ENCODE peak calls at places on chromosomes 2 and 18, in four cellular contexts. T is stomach, N is lung, J is IMR-90. X is an unnamed sample. For H3K36me3 and H3K27me3, the result is how much of the 10 kb centered on the place peaks cover.

GRCh38 chr18:58438161-58438983 is 190.5 kb downstream of the ALPK2 start:
- DNase-seq in T (no peak), N (no peak), J (peak), X (peak)

GRCh38 chr2:226618875-226619605 is 180.6 kb downstream of the IRS1 start:
- DNase-seq in T (no peak), N (no peak), J (peak), X (no peak)

GRCh38 chr2:144583741-144584453 is 64.0 kb upstream of the ZEB2 start:
- DNase-seq in T (no peak), N (no peak), J (peak), X (no peak)

GRCh38 chr2:160842286-160842685 is 317.9 kb upstream of the TANK start:
- DNase-seq in T (no peak), N (no peak), J (no peak), X (no peak)

GRCh38 chr2:101693991-101694588 is 3.4 kb upstream of the MAP4K4 start:
- DNase-seq in T (no peak), N (no peak), J (no peak), X (no peak)

GRCh38 chr2:37232131-37232933 is 874 bp downstream of the NDUFAF7 start:
- DNase-seq in T (no peak), N (no peak), J (peak), X (no peak)

GRCh38 chr2:216799873-216800421 is 59.9 kb downstream of the TNP1 start:
- DNase-seq in T (no peak), N (no peak), J (peak), X (no peak)

GRCh38 chr2:149661844-149662243 is 74.3 kb upstream of the MMADHC start:
- DNase-seq in T (peak), N (peak), J (peak), X (no peak)

GRCh38 chr2:36480596-36480995 is 117.4 kb downstream of the FEZ2 start:
- DNase-seq in T (no peak), N (no peak), J (no peak), X (no peak)

GRCh38 chr18:59874166-59874565 is 25.6 kb upstream of the PMAIP1 start:
- DNase-seq in T (no peak), N (no peak), J (peak), X (no peak)

GRCh38 chr2:168913171-168913484 is 12.0 kb downstream of the G6PC2 start:
- DNase-seq in T (no peak), N (no peak), J (no peak), X (no peak)

GRCh38 chr18:34976899-34977786 is 64.1 kb upstream of the MAPRE2 start:
- DNase-seq in T (peak), N (peak), J (peak), X (peak)

GRCh38 chr2:96265349-96265839 is 403 bp downstream of the TMEM127 start:
- DNase-seq in T (peak), N (peak), J (no peak), X (no peak)

GRCh38 chr2:226189061-226189460 is 610.6 kb downstream of the IRS1 start:
- DNase-seq in T (no peak), N (no peak), J (no peak), X (no peak)

GRCh38 chr18:59918320-59918755 is 18.5 kb downstream of the PMAIP1 start:
- DNase-seq in T (peak), N (no peak), J (peak), X (no peak)

GRCh38 chr2:129895061-129895460 is 84.4 kb upstream of the RAB6C start:
- DNase-seq in T (peak), N (no peak), J (no peak), X (no peak)

GRCh38 chr2:113098532-113098931 is 28.9 kb upstream of the IL1RN start:
- DNase-seq in T (no peak), N (no peak), J (no peak), X (no peak)

GRCh38 chr2:149860276-149860921 is 272.8 kb upstream of the MMADHC start:
- DNase-seq in T (peak), N (no peak), J (peak), X (no peak)

GRCh38 chr2:191105082-191105481 is 45.7 kb downstream of the STAT4 start:
- DNase-seq in T (no peak), N (no peak), J (peak), X (no peak)

GRCh38 chr2:5696741-5697521 is 4.7 kb downstream of the SOX11 start:
- DNase-seq in T (no peak), N (no peak), J (peak), X (no peak)

GRCh38 chr2:38115216-38116012 is 39.5 kb upstream of the CYP1B1 start:
- DNase-seq in T (peak), N (peak), J (peak), X (peak)

GRCh38 chr2:14530506-14530905 is 102.0 kb upstream of the LRATD1 start:
- DNase-seq in T (no peak), N (no peak), J (peak), X (no peak)

GRCh38 chr18:80229766-80230745 is 17.3 kb downstream of the PARD6G start:
- DNase-seq in T (no peak), N (no peak), J (no peak), X (no peak)

GRCh38 chr2:103423100-103423499 is 661.3 kb downstream of the TMEM182 start:
- DNase-seq in T (no peak), N (no peak), J (no peak), X (no peak)

GRCh38 chr2:119177171-119177837 is 18.8 kb upstream of the C1QL2 start:
- DNase-seq in T (no peak), N (no peak), J (no peak), X (no peak)

GRCh38 chr18:30485078-30485477 is 557.5 kb downstream of the DSC3 start:
- DNase-seq in T (no peak), N (no peak), J (no peak), X (no peak)

GRCh38 chr2:67917332-67918054 is 145.3 kb downstream of the C1D start:
- DNase-seq in T (no peak), N (no peak), J (peak), X (no peak)

GRCh38 chr2:190599073-190599472 is 49.8 kb upstream of the NAB1 start:
- DNase-seq in T (no peak), N (no peak), J (no peak), X (no peak)

GRCh38 chr2:8488001-8488738 is 193.7 kb upstream of the ID2 start:
- DNase-seq in T (no peak), N (no peak), J (no peak), X (peak)

GRCh38 chr18:61703508-61703907 is 189.3 kb downstream of the RNF152 start:
- DNase-seq in T (no peak), N (no peak), J (peak), X (no peak)

GRCh38 chr2:168773719-168774521 is 28.5 kb upstream of the NOSTRIN start:
- DNase-seq in T (peak), N (peak), J (peak), X (no peak)

GRCh38 chr18:9792565-9793226 is 84.6 kb downstream of the RAB31 start:
- DNase-seq in T (no peak), N (no peak), J (no peak), X (no peak)
- H3K36me3 ChIP-seq in T (under half), N (under half), J (under half), X (under half)

GRCh38 chr2:75528221-75528977 is 32.3 kb downstream of the EVA1A start:
- DNase-seq in T (no peak), N (no peak), J (no peak), X (no peak)
- H3K27ac ChIP-seq in T (no peak), N (no peak), J (no peak), X (no peak)

DNA sequence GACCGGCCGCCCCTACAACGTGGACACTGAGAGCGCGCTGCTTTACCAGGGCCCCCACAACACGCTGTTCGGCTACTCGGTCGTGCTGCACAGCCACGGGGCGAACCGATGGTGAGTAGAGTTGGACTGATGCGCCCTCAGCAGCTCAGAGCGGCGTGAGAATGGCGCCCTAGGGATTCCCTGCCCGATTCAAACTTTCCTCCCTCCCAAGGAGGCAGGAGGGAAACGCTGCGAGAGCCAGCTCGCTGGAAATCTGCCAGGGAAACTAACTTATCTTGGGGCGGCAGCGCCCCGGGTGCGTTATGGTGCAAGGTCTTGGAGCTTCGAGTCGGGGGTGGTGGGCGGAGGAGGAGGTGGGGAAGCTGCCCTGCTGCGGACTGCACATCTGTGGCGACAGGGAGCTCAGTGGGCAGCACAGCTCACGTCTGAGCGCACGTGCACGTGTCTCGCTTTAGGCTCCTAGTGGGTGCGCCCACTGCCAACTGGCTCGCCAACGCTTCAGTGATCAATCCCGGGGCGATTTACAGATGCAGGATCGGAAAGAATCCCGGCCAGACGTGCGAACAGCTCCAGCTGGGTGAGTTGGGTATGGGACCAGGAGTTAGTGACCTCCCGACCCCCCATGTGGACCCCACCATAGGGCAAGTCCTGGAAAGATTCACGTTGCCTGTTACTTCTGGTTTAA is 697 bp downstream of the ITGA4 start:
- DNase-seq in T (peak), N (no peak), J (peak), X (peak)
- H3K27me3 ChIP-seq in T (under half), N (under half), J (under half), X (under half)

GRCh38 chr2:235042576-235043515 is 91.0 kb downstream of the SH3BP4 start:
- DNase-seq in T (no peak), N (no peak), J (no peak), X (no peak)

GRCh38 chr2:235044501-235045271 is 92.9 kb downstream of the SH3BP4 start:
- DNase-seq in T (peak), N (no peak), J (no peak), X (no peak)

GRCh38 chr2:235041221-235041917 is 89.6 kb downstream of the SH3BP4 start:
- DNase-seq in T (no peak), N (no peak), J (no peak), X (no peak)

GRCh38 chr2:235043762-235044500 is 92.1 kb downstream of the SH3BP4 start:
- DNase-seq in T (no peak), N (peak), J (no peak), X (no peak)

GRCh38 chr2:235041918-235042575 is 90.2 kb downstream of the SH3BP4 start:
- DNase-seq in T (no peak), N (no peak), J (no peak), X (no peak)
- H3K36me3 ChIP-seq in T (under half), N (under half), J (half or more), X (under half)

GRCh38 chr2:33452545-33452944 is 23.9 kb upstream of the RASGRP3 start:
- DNase-seq in T (no peak), N (no peak), J (no peak), X (no peak)

GRCh38 chr2:33459745-33460144 is 16.7 kb upstream of the RASGRP3 start:
- DNase-seq in T (no peak), N (no peak), J (no peak), X (no peak)

GRCh38 chr2:33458248-33458819 is 18.1 kb upstream of the RASGRP3 start:
- DNase-seq in T (no peak), N (no peak), J (no peak), X (no peak)

GRCh38 chr2:33453905-33454479 is 22.5 kb upstream of the RASGRP3 start:
- DNase-seq in T (no peak), N (no peak), J (peak), X (no peak)

DNA sequence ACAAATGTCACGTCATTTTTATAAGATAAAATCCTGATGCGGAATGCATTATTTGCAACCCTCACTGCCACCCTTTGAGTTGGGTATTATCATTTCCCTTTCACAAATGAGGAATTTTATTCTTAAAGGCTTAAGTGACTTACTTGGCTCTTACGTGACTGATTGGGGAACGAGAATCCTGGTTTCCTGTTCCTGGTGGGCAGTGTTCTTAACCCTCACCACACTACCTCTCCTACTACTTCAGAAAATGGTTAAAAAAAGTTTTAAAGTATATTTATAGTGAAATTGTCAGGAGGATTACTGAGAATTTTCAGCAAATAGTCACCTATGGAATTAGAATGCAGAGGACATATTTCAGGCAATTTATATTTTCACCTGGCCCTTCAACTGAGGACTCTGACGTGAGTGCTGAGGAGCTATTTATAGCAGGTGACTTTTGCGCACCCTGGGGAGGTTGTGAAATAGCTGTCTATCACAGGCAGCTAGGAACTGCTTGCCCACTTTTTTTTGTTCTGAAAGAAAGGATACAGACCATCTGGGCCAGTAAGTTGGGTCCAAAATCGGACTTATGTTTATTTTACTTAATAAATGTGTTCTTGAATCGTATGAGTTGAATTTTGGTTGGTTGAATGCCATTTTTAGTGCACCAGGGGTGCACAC is 18.7 kb upstream of the RASGRP3 start:
- DNase-seq in T (no peak), N (no peak), J (no peak), X (no peak)
- H3K27ac ChIP-seq in T (peak), N (no peak), J (no peak), X (no peak)

DNA sequence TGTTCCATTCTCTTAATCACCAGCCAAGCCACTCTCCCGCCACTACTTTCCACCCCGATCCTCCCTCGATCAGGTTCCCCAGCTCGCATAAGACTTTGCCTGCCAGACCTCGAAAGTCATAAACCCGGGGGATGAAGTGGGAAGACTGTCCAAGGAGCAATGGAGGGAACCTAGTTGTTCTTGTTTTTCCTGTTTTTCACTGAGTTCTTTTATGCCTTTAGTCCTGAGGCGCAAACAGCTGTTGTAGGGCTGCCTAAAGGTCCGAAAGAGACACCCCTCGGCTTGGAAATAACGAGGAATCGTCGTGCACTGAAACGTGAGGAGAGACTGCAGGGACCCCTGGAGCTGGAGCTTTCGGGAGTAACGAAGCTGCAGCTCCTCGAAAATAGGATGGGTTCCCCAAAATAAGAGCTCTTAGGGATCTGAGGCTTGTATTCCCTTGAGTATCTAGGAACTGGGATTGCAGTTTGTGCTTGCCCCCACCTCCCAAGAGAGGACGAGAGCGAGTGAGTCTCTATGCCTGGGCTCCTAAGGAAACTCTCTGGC is 1.7 kb upstream of the HOXD12 start:
- DNase-seq in T (no peak), N (no peak), J (no peak), X (no peak)
- H3K27me3 ChIP-seq in T (half or more), N (under half), J (half or more), X (half or more)

GRCh38 chr2:25799301-25799700 is 79.0 kb downstream of the ASXL2 start:
- DNase-seq in T (no peak), N (no peak), J (no peak), X (no peak)
- H3K36me3 ChIP-seq in T (under half), N (under half), J (under half), X (under half)

GRCh38 chr2:9753276-9753600 is 90.0 kb upstream of the TAF1B start:
- DNase-seq in T (peak), N (no peak), J (peak), X (no peak)

GRCh38 chr2:9750224-9751215 is 92.8 kb upstream of the TAF1B start:
- DNase-seq in T (no peak), N (no peak), J (no peak), X (no peak)

GRCh38 chr2:9752441-9753275 is 90.6 kb upstream of the TAF1B start:
- DNase-seq in T (no peak), N (no peak), J (peak), X (peak)

GRCh38 chr2:9753665-9754531 is 89.4 kb upstream of the TAF1B start:
- DNase-seq in T (peak), N (no peak), J (no peak), X (peak)

DNA sequence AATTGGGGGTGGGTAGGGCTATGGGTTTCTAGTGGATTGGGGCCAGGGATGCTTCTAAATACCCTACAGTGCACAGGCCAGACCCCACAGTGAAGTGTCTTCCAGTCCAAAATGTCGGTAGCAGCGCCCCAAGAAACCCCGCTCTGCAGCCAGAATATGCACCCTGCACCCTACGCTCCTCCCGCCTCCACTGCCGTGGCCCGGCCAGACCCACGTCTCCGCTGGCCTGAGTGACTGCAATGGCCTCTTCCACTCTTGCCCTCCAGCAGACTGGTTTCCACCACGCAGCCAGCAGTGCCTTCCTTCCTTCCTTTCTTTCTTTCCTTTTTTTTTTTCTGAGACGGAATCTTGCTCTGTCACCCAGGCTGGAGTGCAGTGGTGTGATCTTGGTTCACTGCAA is 91.4 kb upstream of the TAF1B start:
- DNase-seq in T (no peak), N (no peak), J (no peak), X (no peak)
- H3K27ac ChIP-seq in T (no peak), N (no peak), J (no peak), X (no peak)

GRCh38 chr18:32773187-32773712 is 427 bp upstream of the KLHL14 start:
- DNase-seq in T (no peak), N (no peak), J (no peak), X (no peak)
- H3K27me3 ChIP-seq in T (half or more), N (under half), J (under half), X (under half)

GRCh38 chr2:159156834-159157233 is 129.7 kb downstream of the WDSUB1 start:
- DNase-seq in T (no peak), N (peak), J (no peak), X (no peak)
- H3K36me3 ChIP-seq in T (under half), N (under half), J (under half), X (under half)